ENCODE peak calls at places on chromosomes 1 and 21, in seven cellular contexts. P is EL; V is stimulated activated CD4-positive, alpha-beta T cell treated with anti-CD3 and anti-CD28 coated beads, Interleukin-12 subunit alpha, Interleukin-12 subunit beta, amount 100 ng/mL, for 4 hours; G is fibroblast of mammary gland; T is amniotic stem cell; N is AG08395; E is lower leg skin. W is an unnamed sample.

GRCh38 chr1:203686091-203686632 is 59.5 kb downstream of the ATP2B4 start:
- DNase-seq in P (no peak), V (no peak), G (no peak), T (no peak), N (no peak), E (no peak), W (no peak)

GRCh38 chr1:154327466-154328317 is 2.4 kb downstream of the ATP8B2 start:
- DNase-seq in P (no peak), V (no peak), G (no peak), T (no peak), N (no peak), E (no peak), W (no peak)

GRCh38 chr1:27634982-27635362 is at the start of gene FGR:
- DNase-seq in P (no peak), V (no peak), G (no peak), T (no peak), N (no peak), E (no peak), W (no peak)

GRCh38 chr1:87462894-87463293 is 134.2 kb downstream of the LMO4 start:
- DNase-seq in P (no peak), V (no peak), G (no peak), T (no peak), N (no peak), E (no peak), W (no peak)

GRCh38 chr1:97314685-97315084 is 593.1 kb downstream of the PTBP2 start:
- DNase-seq in P (no peak), V (no peak), G (no peak), T (no peak), N (no peak), E (no peak), W (no peak)

GRCh38 chr1:53616511-53616910 is 122.5 kb downstream of the GLIS1 start:
- DNase-seq in P (no peak), V (no peak), G (no peak), T (no peak), N (no peak), E (no peak), W (no peak)

GRCh38 chr1:235503333-235504121 is 725 bp downstream of the B3GALNT2 start:
- DNase-seq in P (peak; percentile 63), V (peak; percentile 30), G (peak; percentile 46), T (no peak), N (peak; percentile 28), E (peak; percentile 25), W (peak; percentile 34)

GRCh38 chr1:232837085-232837484 is 31.9 kb downstream of the MAP10 start:
- DNase-seq in P (peak; percentile 52), V (no peak), G (peak; percentile 49), T (no peak), N (no peak), E (no peak), W (no peak)

GRCh38 chr1:27099904-27100796 is 54.8 kb downstream of the SLC9A1 start:
- DNase-seq in P (peak; percentile 79), V (no peak), G (peak; percentile 78), T (no peak), N (peak; percentile 88), E (no peak), W (no peak)

GRCh38 chr21:37071561-37072238 is 1.2 kb downstream of the PIGP start:
- DNase-seq in P (peak; percentile 74), V (no peak), G (peak; percentile 92), T (no peak), N (peak; percentile 65), E (peak; percentile 69), W (no peak)

GRCh38 chr1:11175461-11175860 is 13.7 kb upstream of the ANGPTL7 start:
- DNase-seq in P (no peak), V (no peak), G (no peak), T (no peak), N (no peak), E (no peak), W (no peak)

GRCh38 chr1:33429846-33430750 is 797 bp downstream of the PHC2 start:
- DNase-seq in P (no peak), V (peak; percentile 3), G (no peak), T (no peak), N (peak; percentile 49), E (no peak), W (peak; percentile 25)

W was measured in neural crest cell.